ENCODE peak calls at places on chromosomes 6 and 20, in ten cellular contexts. V is NCI-H1105 treated with DMSO at 0.1 percent for 48 hours; Q is SW480; W is GM23248; O is iPS-NIHi11; H is CD4-positive, alpha-beta T cell; F is left cardiac atrium; L is NCI-H774; R is ELR; J is cardiac muscle cell. B is an unnamed sample.

GRCh38 chr20:22623211-22623610 is 38.8 kb upstream of the FOXA2 start:
- DNase-seq in V (no peak), Q (peak; percentile 23), W (peak; percentile 1), O (peak; percentile 21), H (no peak), F (no peak), L (no peak), R (no peak), J (no peak), B (no peak)

GRCh38 chr20:5222919-5223634 is 93.7 kb downstream of the PROKR2 start:
- DNase-seq in V (peak; percentile 42), Q (peak; percentile 43), W (peak; percentile 77), O (peak; percentile 76), H (peak; percentile 28), F (peak; percentile 44), L (peak; percentile 17), R (peak; percentile 71), J (peak; percentile 71), B (no peak)

GRCh38 chr6:72761767-72762166 is 139.9 kb downstream of the KCNQ5 start:
- DNase-seq in V (no peak), Q (no peak), W (no peak), O (no peak), H (no peak), F (no peak), L (no peak), R (no peak), J (peak; percentile 89), B (no peak)

GRCh38 chr20:10573951-10574339 is 99.9 kb downstream of the JAG1 start:
- DNase-seq in V (no peak), Q (no peak), W (no peak), O (no peak), H (no peak), F (no peak), L (no peak), R (no peak), J (no peak), B (no peak)

GRCh38 chr6:77231438-77232305 is 231.6 kb downstream of the HTR1B start:
- DNase-seq in V (no peak), Q (no peak), W (no peak), O (no peak), H (no peak), F (no peak), L (no peak), R (peak; percentile 23), J (peak; percentile 14), B (no peak)

GRCh38 chr6:163320402-163320801 is 94.1 kb upstream of the QKI start:
- DNase-seq in V (no peak), Q (no peak), W (no peak), O (no peak), H (no peak), F (no peak), L (no peak), R (no peak), J (no peak), B (no peak)

GRCh38 chr6:152244998-152245630 is 392.0 kb downstream of the SYNE1 start:
- DNase-seq in V (no peak), Q (no peak), W (no peak), O (no peak), H (no peak), F (no peak), L (no peak), R (no peak), J (peak; percentile 34), B (no peak)

GRCh38 chr6:47147836-47148344 is 105.8 kb upstream of the ADGRF1 start:
- DNase-seq in V (no peak), Q (no peak), W (no peak), O (no peak), H (no peak), F (no peak), L (no peak), R (no peak), J (no peak), B (no peak)

GRCh38 chr6:135281907-135282306 is 100.8 kb downstream of the MYB start:
- DNase-seq in V (no peak), Q (no peak), W (no peak), O (no peak), H (no peak), F (no peak), L (no peak), R (no peak), J (no peak), B (no peak)

GRCh38 chr20:46557231-46557956 is 6.9 kb upstream of the OCSTAMP start:
- DNase-seq in V (no peak), Q (no peak), W (peak; percentile 78), O (no peak), H (no peak), F (no peak), L (no peak), R (peak; percentile 76), J (no peak), B (no peak)

GRCh38 chr20:36415475-36416002 is 109.4 kb downstream of the DLGAP4 start:
- DNase-seq in V (no peak), Q (no peak), W (no peak), O (no peak), H (no peak), F (no peak), L (no peak), R (no peak), J (no peak), B (no peak)

GRCh38 chr6:56708810-56709597 is 66.3 kb upstream of the DST start:
- DNase-seq in V (peak; percentile 66), Q (peak; percentile 34), W (peak; percentile 86), O (peak; percentile 28), H (no peak), F (no peak), L (no peak), R (peak; percentile 92), J (peak; percentile 69), B (no peak)

GRCh38 chr6:150352321-150353296 is 16.2 kb upstream of the IYD start:
- DNase-seq in V (no peak), Q (no peak), W (peak; percentile 87), O (no peak), H (no peak), F (no peak), L (no peak), R (peak; percentile 39), J (no peak), B (no peak)

GRCh38 chr20:53708129-53708968 is 114.7 kb upstream of the ZNF217 start:
- DNase-seq in V (no peak), Q (peak; percentile 93), W (peak; percentile 57), O (no peak), H (no peak), F (no peak), L (no peak), R (peak; percentile 76), J (no peak), B (no peak)

GRCh38 chr6:170063431-170063830 is 227.4 kb downstream of the DLL1 start:
- DNase-seq in V (no peak), Q (no peak), W (no peak), O (no peak), H (no peak), F (no peak), L (no peak), R (no peak), J (no peak), B (no peak)

GRCh38 chr6:89313006-89313405 is 2.1 kb downstream of the GABRR2 start:
- DNase-seq in V (no peak), Q (no peak), W (peak; percentile 98), O (no peak), H (no peak), F (no peak), L (peak; percentile 6), R (peak; percentile 87), J (no peak), B (no peak)

GRCh38 chr20:49701313-49701731 is 12.4 kb downstream of the B4GALT5 start:
- DNase-seq in V (peak; percentile 43), Q (no peak), W (peak; percentile 71), O (no peak), H (no peak), F (no peak), L (no peak), R (peak; percentile 82), J (no peak), B (no peak)

GRCh38 chr6:2961971-2962370 is 9.4 kb downstream of the SERPINB6 start:
- DNase-seq in V (no peak), Q (no peak), W (no peak), O (peak; percentile 38), H (no peak), F (no peak), L (no peak), R (no peak), J (no peak), B (no peak)

GRCh38 chr6:87945966-87946365 is 101.7 kb upstream of the SPACA1 start:
- DNase-seq in V (no peak), Q (no peak), W (peak; percentile 56), O (no peak), H (no peak), F (no peak), L (no peak), R (no peak), J (no peak), B (no peak)

GRCh38 chr20:33651562-33652048 is 10.5 kb upstream of the C20orf144 start:
- DNase-seq in V (no peak), Q (no peak), W (no peak), O (no peak), H (no peak), F (no peak), L (peak; percentile 43), R (no peak), J (no peak), B (no peak)

GRCh38 chr6:31293343-31293742 is 21.5 kb upstream of the HLA-C start:
- DNase-seq in V (no peak), Q (peak; percentile 15), W (peak; percentile 48), O (peak; percentile 65), H (no peak), F (no peak), L (no peak), R (peak; percentile 51), J (peak; percentile 74), B (no peak)

GRCh38 chr20:43916875-43917371 is 2.3 kb downstream of the TOX2 start:
- DNase-seq in V (no peak), Q (no peak), W (peak; percentile 37), O (no peak), H (no peak), F (no peak), L (no peak), R (peak; percentile 79), J (no peak), B (no peak)

GRCh38 chr6:67594366-67594765 is 1040.7 kb upstream of the ADGRB3 start:
- DNase-seq in V (peak; percentile 6), Q (no peak), W (no peak), O (no peak), H (no peak), F (no peak), L (no peak), R (no peak), J (no peak), B (no peak)

GRCh38 chr6:36731622-36732310 is 34.1 kb downstream of the RAB44 start:
- DNase-seq in V (no peak), Q (no peak), W (no peak), O (no peak), H (no peak), F (no peak), L (no peak), R (no peak), J (no peak), B (no peak)

GRCh38 chr6:7216941-7217621 is 95.9 kb downstream of the SSR1 start:
- DNase-seq in V (no peak), Q (no peak), W (no peak), O (peak; percentile 63), H (no peak), F (peak; percentile 43), L (no peak), R (no peak), J (peak; percentile 66), B (no peak)

GRCh38 chr6:13827038-13827437 is 12.7 kb upstream of the MCUR1 start:
- DNase-seq in V (no peak), Q (no peak), W (no peak), O (no peak), H (no peak), F (no peak), L (no peak), R (no peak), J (no peak), B (no peak)

GRCh38 chr6:54419885-54420284 is 111.6 kb downstream of the TINAG start:
- DNase-seq in V (no peak), Q (no peak), W (peak; percentile 94), O (no peak), H (no peak), F (no peak), L (no peak), R (peak; percentile 93), J (no peak), B (no peak)

GRCh38 chr6:138219398-138219797 is 1.1 kb upstream of the PBOV1 start:
- DNase-seq in V (no peak), Q (no peak), W (no peak), O (no peak), H (no peak), F (no peak), L (no peak), R (no peak), J (no peak), B (no peak)

B was measured in D721Med.